ENCODE peak calls at places on chromosomes 7 and 10, in nine cellular contexts. A, X, U, I, O, W, E, H and Q are unnamed samples.
A peak's percentile ranks its signal among the peaks of the same experiment; 100 is the strongest.

GRCh38 chr10:70843776-70844489 is 28.2 kb downstream of the SGPL1 start:
- DNase-seq in X (no peak), O (no peak), E (no peak), A (no peak), W (no peak), H (no peak), I (no peak), U (no peak), Q (no peak)

GRCh38 chr7:18548569-18548968 is 53.0 kb downstream of the HDAC9 start:
- DNase-seq in I (no peak), X (no peak), O (no peak), A (no peak), U (no peak), E (no peak), H (no peak), W (no peak), Q (no peak)

GRCh38 chr7:85522070-85522469 is 335.2 kb upstream of the SEMA3D start:
- DNase-seq in O (no peak), I (no peak), W (no peak), E (no peak), U (no peak), H (no peak), X (no peak), A (no peak), Q (no peak)

GRCh38 chr7:29523728-29524127 is 39.9 kb upstream of the PRR15 start:
- DNase-seq in H (no peak), I (no peak), E (no peak), A (no peak), W (no peak), X (no peak), O (no peak), U (no peak), Q (no peak)

GRCh38 chr10:104300736-104301292 is 31.8 kb downstream of the GSTO2 start:
- DNase-seq in A (no peak), X (peak; percentile 91), H (peak; percentile 86), O (peak; percentile 59), W (peak; percentile 99), E (peak; percentile 89), I (peak; percentile 58), U (no peak), Q (peak; percentile 79)

GRCh38 chr7:127690337-127690736 is 38.3 kb downstream of the SND1 start:
- DNase-seq in U (no peak), I (no peak), H (no peak), O (no peak), E (no peak), W (no peak), X (no peak), A (no peak), Q (no peak)

GRCh38 chr7:131190146-131190545 is 137.5 kb upstream of the MKLN1 start:
- DNase-seq in W (peak; percentile 28), E (no peak), U (no peak), O (peak; percentile 75), H (no peak), I (no peak), A (no peak), X (peak; percentile 74), Q (no peak)

GRCh38 chr7:4889682-4890081 is 6.2 kb upstream of the RADIL start:
- DNase-seq in I (no peak), U (no peak), A (no peak), W (no peak), X (no peak), H (no peak), E (no peak), O (no peak), Q (no peak)

GRCh38 chr10:77501152-77501845 is 136.3 kb downstream of the KCNMA1 start:
- DNase-seq in H (no peak), I (no peak), A (no peak), W (peak; percentile 90), O (peak; percentile 68), U (no peak), X (peak; percentile 70), E (peak; percentile 77), Q (peak; percentile 53)

GRCh38 chr10:10489765-10490164 is 527.9 kb upstream of the CELF2 start:
- DNase-seq in I (no peak), W (peak; percentile 19), A (no peak), H (no peak), O (no peak), U (no peak), E (no peak), X (no peak), Q (no peak)

GRCh38 chr10:20302033-20302432 is 485.8 kb downstream of the PLXDC2 start:
- DNase-seq in O (no peak), H (no peak), A (no peak), E (peak; percentile 2), I (no peak), W (no peak), U (no peak), X (no peak), Q (no peak)

GRCh38 chr7:66140924-66141323 is 26.3 kb downstream of the CRCP start:
- DNase-seq in O (peak; percentile 51), A (peak; percentile 56), X (peak; percentile 92), U (no peak), I (no peak), H (no peak), W (peak; percentile 83), E (peak; percentile 87), Q (peak; percentile 67)

GRCh38 chr10:86967481-86967941 is 771 bp upstream of the ADIRF start:
- DNase-seq in X (peak; percentile 61), E (no peak), H (no peak), O (no peak), U (peak; percentile 48), I (no peak), A (no peak), W (no peak), Q (no peak)

GRCh38 chr7:27611043-27611442 is 51.6 kb downstream of the HIBADH start:
- DNase-seq in O (no peak), I (no peak), X (no peak), H (no peak), W (peak; percentile 11), A (no peak), U (no peak), E (peak; percentile 85), Q (no peak)

GRCh38 chr10:43197834-43198681 is 59.8 kb downstream of the CSGALNACT2 start:
- DNase-seq in U (no peak), W (peak; percentile 28), A (peak; percentile 65), I (peak; percentile 47), H (no peak), O (peak; percentile 23), X (peak; percentile 40), E (peak; percentile 9), Q (peak; percentile 42)
- TF ChIP-seq CTCF in U (no peak), W (peak; percentile 53), A (peak; percentile 76), I (peak; percentile 69), H (peak; percentile 41), O (no peak), X (no peak), E (peak; percentile 36), Q (peak; percentile 16)

GRCh38 chr7:75961194-75961593 is 33.2 kb downstream of the TMEM120A start:
- DNase-seq in O (no peak), H (no peak), W (no peak), X (no peak), U (no peak), A (no peak), I (peak; percentile 9), E (no peak), Q (no peak)

GRCh38 chr7:75965617-75966016 is 28.8 kb downstream of the TMEM120A start:
- DNase-seq in A (no peak), U (no peak), E (no peak), O (no peak), W (no peak), X (no peak), H (no peak), I (no peak), Q (no peak)

GRCh38 chr7:75966209-75966961 is 28.0 kb downstream of the TMEM120A start:
- DNase-seq in X (peak; percentile 94), U (no peak), W (peak; percentile 38), E (no peak), I (no peak), O (no peak), H (peak; percentile 34), A (no peak), Q (no peak)

GRCh38 chr7:75962607-75963382 is 31.6 kb downstream of the TMEM120A start:
- DNase-seq in W (peak; percentile 69), O (no peak), A (no peak), H (no peak), I (no peak), E (no peak), U (no peak), X (no peak), Q (no peak)

GRCh38 chr7:75963383-75963995 is 30.9 kb downstream of the TMEM120A start:
- DNase-seq in A (no peak), E (no peak), H (no peak), X (no peak), U (no peak), W (no peak), O (no peak), I (no peak), Q (no peak)
- H3K4me3 ChIP-seq in A (no peak overlapping the region), E (no peak overlapping the region), H (no peak overlapping the region), X (no peak overlapping the region), U (no peak overlapping the region), W (no peak overlapping the region), O (no peak overlapping the region), I (no peak overlapping the region), Q (no peak overlapping the region)

GRCh38 chr10:100022403-100022802 is 12.7 kb upstream of the DNMBP start:
- DNase-seq in X (no peak), H (no peak), E (no peak), A (no peak), I (no peak), O (no peak), W (no peak), U (no peak), Q (no peak)

GRCh38 chr10:100021322-100021721 is 11.6 kb upstream of the DNMBP start:
- DNase-seq in H (no peak), X (no peak), I (peak; percentile 83), O (peak; percentile 52), A (no peak), W (no peak), E (no peak), U (no peak), Q (no peak)

GRCh38 chr10:100020883-100021248 is 11.1 kb upstream of the DNMBP start:
- DNase-seq in H (no peak), X (no peak), I (peak; percentile 86), U (no peak), E (no peak), O (no peak), A (no peak), W (no peak), Q (no peak)

GRCh38 chr10:100020161-100020882 is 10.6 kb upstream of the DNMBP start:
- DNase-seq in E (no peak), A (no peak), H (peak; percentile 48), U (no peak), W (no peak), X (no peak), O (peak; percentile 86), I (peak; percentile 94), Q (no peak)

DNA sequence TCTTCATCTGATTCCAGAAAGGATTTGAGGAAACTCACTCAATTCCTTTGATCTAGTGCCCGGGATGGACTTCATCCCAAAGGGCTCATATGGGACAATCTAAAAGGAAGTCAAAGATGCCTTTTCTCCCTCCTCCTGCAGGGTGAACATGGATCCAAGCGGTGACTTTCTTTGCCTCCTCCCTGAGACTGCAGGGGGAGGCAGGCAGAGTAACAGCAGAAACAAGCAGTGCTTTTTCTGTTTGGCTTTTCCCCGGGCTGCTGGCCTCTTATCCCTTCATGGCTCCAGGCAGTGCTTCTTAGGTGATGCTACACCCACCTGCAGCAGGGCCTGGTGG is 10.0 kb upstream of the DNMBP start:
- DNase-seq in I (peak; percentile 61), E (no peak), U (no peak), X (no peak), A (no peak), O (peak; percentile 86), W (no peak), H (no peak), Q (no peak)
- TF ChIP-seq CTCF in I (peak; percentile 21), E (no peak), U (no peak), X (no peak), A (no peak), O (no peak), W (peak; percentile 10), H (no peak), Q (no peak)

GRCh38 chr7:64888901-64889685 is 14.0 kb upstream of the ZNF273 start:
- DNase-seq in O (no peak), E (peak; percentile 14), H (no peak), X (no peak), I (no peak), A (peak; percentile 76), W (peak; percentile 21), U (no peak), Q (no peak)
- H3K4me3 ChIP-seq in O (peak overlapping the region; percentile 44), E (peak overlapping the region; percentile 31), H (no peak overlapping the region), X (peak overlapping the region; percentile 51), I (no peak overlapping the region), A (peak overlapping the region; percentile 59), W (peak overlapping the region; percentile 43), U (peak overlapping the region; percentile 61), Q (peak overlapping the region; percentile 64)